ENCODE peak calls at places on chromosome 1, in five cellular contexts. F is mammary epithelial cell, T is BJ, Q is A673, K is left ventricle myocardium inferior. R is an unnamed sample.

GRCh38 chr1:145935708-145936107 is 8.4 kb upstream of the RBM8A start:
- DNase-seq in T (no peak), F (no peak), K (no peak), Q (no peak), R (no peak)

GRCh38 chr1:56106551-56107277 is 472.6 kb downstream of the PLPP3 start:
- DNase-seq in T (no peak), Q (no peak), K (no peak), F (no peak), R (no peak)

GRCh38 chr1:37391181-37391949 is 83.0 kb upstream of the ZC3H12A start:
- DNase-seq in K (no peak), F (no peak), Q (peak), T (no peak), R (peak)

GRCh38 chr1:48038273-48038767 is 41.1 kb upstream of the TRABD2B start:
- DNase-seq in T (no peak), K (no peak), Q (no peak), F (no peak), R (no peak)

GRCh38 chr1:151539321-151540020 is 638 bp upstream of the TUFT1 start:
- DNase-seq in T (peak), K (peak), F (peak), Q (peak), R (peak)

GRCh38 chr1:33348676-33349080 is 27.8 kb upstream of the A3GALT2 start:
- DNase-seq in K (no peak), Q (no peak), F (no peak), T (no peak), R (no peak)

GRCh38 chr1:10033359-10033845 is 644 bp downstream of the UBE4B start:
- DNase-seq in T (no peak), K (no peak), F (peak), Q (no peak), R (peak)

GRCh38 chr1:218938259-218938658 is 235.4 kb upstream of the LYPLAL1 start:
- DNase-seq in T (no peak), Q (no peak), K (no peak), F (no peak), R (no peak)

GRCh38 chr1:160981584-160982411 is 27.2 kb upstream of the ITLN2 start:
- DNase-seq in K (no peak), T (no peak), F (no peak), Q (no peak), R (no peak)

GRCh38 chr1:36304970-36305914 is 926 bp upstream of the SH3D21 start:
- DNase-seq in T (no peak), F (peak), Q (no peak), K (no peak), R (no peak)

GRCh38 chr1:6471086-6471841 is 5.3 kb upstream of the TNFRSF25 start:
- DNase-seq in T (no peak), K (no peak), Q (no peak), F (no peak), R (peak)
- TF ChIP-seq CTCF in T (no peak), K (no peak), Q (no peak), F (no peak), R (peak)

GRCh38 chr1:205284420-205285144 is 37.0 kb downstream of the NUAK2 start:
- DNase-seq in F (peak), K (peak), Q (peak), T (peak), R (peak)
- H3K4me3 ChIP-seq in F (no peak), K (no peak), Q (no peak), T (no peak), R (no peak)

DNA sequence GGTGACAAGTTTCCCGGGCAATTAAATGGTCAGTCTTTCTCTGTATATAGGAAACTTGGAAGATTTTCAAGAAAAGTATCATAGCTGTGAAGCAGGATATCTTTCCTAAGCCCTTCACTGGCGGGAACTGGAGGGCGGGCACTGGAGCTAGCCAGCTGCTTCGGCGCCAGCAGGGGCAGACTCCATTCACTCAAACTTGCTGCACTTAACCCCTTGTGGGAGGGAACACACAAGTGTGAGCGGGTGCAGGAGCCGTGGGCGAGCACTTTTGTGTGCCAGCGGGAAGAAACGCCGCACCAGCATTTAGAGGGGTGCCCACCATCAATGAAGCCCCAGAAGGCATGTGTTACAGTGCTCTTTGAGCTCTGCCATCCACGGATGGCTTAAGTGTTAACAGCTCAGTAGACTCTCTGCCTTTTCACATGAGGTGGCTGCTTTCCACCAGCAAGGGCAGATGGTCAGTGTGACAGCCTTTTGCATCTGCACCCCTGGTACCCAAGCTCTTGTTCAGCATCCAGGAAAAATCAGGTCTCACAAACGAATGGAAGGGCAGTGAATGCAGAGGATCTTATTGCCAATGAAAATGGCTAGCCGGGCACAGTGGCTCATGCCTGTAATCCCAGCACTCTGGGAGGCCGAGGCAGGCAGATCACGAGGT is 232.0 kb upstream of the KAZN start:
- DNase-seq in T (no peak), Q (peak), K (peak), F (no peak), R (no peak)
- TF ChIP-seq CTCF in T (no peak), Q (peak), K (no peak), F (no peak), R (no peak)

GRCh38 chr1:26700711-26701110 is 4.9 kb downstream of the ARID1A start:
- DNase-seq in K (no peak), T (no peak), F (no peak), Q (no peak), R (no peak)
- H3K4me3 ChIP-seq in K (peak), T (no peak), F (no peak), Q (peak), R (no peak)

DNA sequence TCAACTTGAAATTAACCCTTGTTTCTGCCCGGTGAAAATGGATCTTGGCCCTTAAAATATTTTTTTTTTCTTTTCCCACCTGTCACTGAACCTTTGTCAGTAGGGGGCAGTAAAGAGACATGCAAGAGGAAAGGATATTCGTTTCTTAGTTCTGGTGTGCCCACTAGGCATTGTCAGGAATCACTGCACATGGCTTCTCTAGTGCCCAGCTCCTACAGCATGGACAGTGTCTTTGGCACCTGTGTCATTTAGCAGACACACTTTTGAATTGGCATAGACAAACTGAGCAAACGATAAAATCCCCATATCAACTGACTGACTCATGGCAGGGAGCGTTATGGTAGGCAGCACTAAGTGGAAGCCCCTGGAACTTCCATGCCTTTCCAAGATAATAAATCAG is 1048.1 kb downstream of the BRINP3 start:
- DNase-seq in F (peak), Q (peak), K (no peak), T (no peak), R (peak)
- TF ChIP-seq CTCF in F (peak), Q (peak), K (peak), T (no peak), R (peak)

GRCh38 chr1:54371038-54371935 is 34.9 kb downstream of the SSBP3 start:
- DNase-seq in F (no peak), T (no peak), K (no peak), Q (no peak), R (no peak)
- H3K4me3 ChIP-seq in F (no peak), T (no peak), K (no peak), Q (no peak), R (no peak)